ENCODE peak calls at places on chromosome 18, in five cellular contexts. R is NCI-H1092; E is OCI-LY7; N is hepatocyte; O is stimulated activated CD4-positive, alpha-beta T cell treated with anti-CD3 and anti-CD28 coated beads, Interleukin-1b, Interleukin-23, amount 100 ng/mL, for 48 hours. G is an unnamed sample.
A peak's percentile ranks its signal among the peaks of the same experiment; 100 is the strongest.

GRCh38 chr18:47901624-47902362 is 28.7 kb downstream of the SMAD2 start:
- DNase-seq in O (no peak), E (peak; percentile 53), N (no peak), R (no peak), G (no peak)

GRCh38 chr18:34458371-34458770 is 233.7 kb upstream of the NOL4 start:
- DNase-seq in E (no peak), N (no peak), O (no peak), R (no peak), G (no peak)

GRCh38 chr18:63155910-63156773 is 163.4 kb downstream of the BCL2 start:
- DNase-seq in E (no peak), R (no peak), O (no peak), N (no peak), G (no peak)

GRCh38 chr18:8882632-8883408 is 177.5 kb downstream of the MTCL1 start:
- DNase-seq in E (peak; percentile 80), R (no peak), N (no peak), O (no peak), G (no peak)

GRCh38 chr18:44564922-44565321 is 115.8 kb upstream of the SETBP1 start:
- DNase-seq in E (no peak), R (no peak), O (no peak), N (peak; percentile 7), G (no peak)

GRCh38 chr18:4093676-4094075 is 361.4 kb downstream of the DLGAP1 start:
- DNase-seq in E (no peak), R (no peak), O (no peak), N (no peak), G (no peak)

GRCh38 chr18:49274188-49274714 is 186.2 kb downstream of the DYM start:
- DNase-seq in E (no peak), O (no peak), R (no peak), N (no peak), G (no peak)

GRCh38 chr18:3441290-3441689 is 8.7 kb upstream of the TGIF1 start:
- DNase-seq in R (no peak), N (peak; percentile 35), O (no peak), E (peak; percentile 17), G (no peak)

GRCh38 chr18:46915800-46916550 is 1.3 kb downstream of the PIAS2 start:
- DNase-seq in N (no peak), O (no peak), R (no peak), E (peak; percentile 12), G (no peak)

GRCh38 chr18:69787825-69788547 is 159.7 kb downstream of the CD226 start:
- DNase-seq in O (no peak), N (no peak), E (no peak), R (no peak), G (no peak)

GRCh38 chr18:11972371-11973174 is 8.7 kb upstream of the IMPA2 start:
- DNase-seq in O (no peak), R (no peak), E (no peak), N (no peak), G (no peak)

GRCh38 chr18:59220784-59221765 is 1.1 kb downstream of the GRP start:
- DNase-seq in R (peak; percentile 24), N (no peak), O (no peak), E (no peak), G (peak; percentile 15)

GRCh38 chr18:70293166-70293565 is 4.3 kb downstream of the SOCS6 start:
- DNase-seq in N (peak; percentile 52), R (no peak), O (no peak), E (no peak), G (no peak)

GRCh38 chr18:36101943-36102342 is 27.2 kb downstream of the SLC39A6 start:
- DNase-seq in O (no peak), N (no peak), R (no peak), E (no peak), G (no peak)

GRCh38 chr18:13605901-13606300 is 120.5 kb downstream of the FAM210A start:
- DNase-seq in E (no peak), O (no peak), R (no peak), N (no peak), G (no peak)

GRCh38 chr18:35707674-35708073 is 126.1 kb downstream of the GALNT1 start:
- DNase-seq in R (no peak), N (no peak), E (no peak), O (no peak), G (no peak)

GRCh38 chr18:11908182-11909080 is at the start of gene MPPE1:
- DNase-seq in E (peak; percentile 94), N (peak; percentile 95), O (peak; percentile 85), R (peak; percentile 66), G (peak; percentile 84)

GRCh38 chr18:69897397-69898108 is 50.1 kb downstream of the CD226 start:
- DNase-seq in E (no peak), O (peak; percentile 45), N (no peak), R (no peak), G (no peak)

GRCh38 chr18:54532962-54533361 is 58.1 kb upstream of the DYNAP start:
- DNase-seq in E (peak; percentile 12), N (peak; percentile 30), R (no peak), O (no peak), G (no peak)

GRCh38 chr18:62767321-62767720 is 52.0 kb downstream of the PHLPP1 start:
- DNase-seq in N (no peak), O (no peak), E (no peak), R (no peak), G (no peak)

GRCh38 chr18:28065031-28065792 is 111.7 kb downstream of the CDH2 start:
- DNase-seq in N (peak; percentile 38), R (no peak), O (no peak), E (no peak), G (no peak)

GRCh38 chr18:21669736-21670135 is 34.8 kb downstream of the ABHD3 start:
- DNase-seq in N (no peak), E (no peak), O (no peak), R (no peak), G (no peak)

GRCh38 chr18:48607049-48607984 is 68.5 kb downstream of the CTIF start:
- DNase-seq in N (peak; percentile 46), O (no peak), R (no peak), E (no peak), G (no peak)

GRCh38 chr18:6960656-6961055 is 156.9 kb downstream of the LAMA1 start:
- DNase-seq in N (no peak), E (no peak), R (no peak), O (no peak), G (no peak)

GRCh38 chr18:47970664-47971523 is 40.4 kb upstream of the SMAD2 start:
- DNase-seq in N (no peak), E (peak; percentile 21), O (no peak), R (no peak), G (peak; percentile 17)

GRCh38 chr18:2417861-2418610 is 153.3 kb downstream of the METTL4 start:
- DNase-seq in E (no peak), O (no peak), R (no peak), N (no peak), G (no peak)

GRCh38 chr18:37590346-37590745 is 24.7 kb upstream of the CELF4 start:
- DNase-seq in E (no peak), N (no peak), O (no peak), R (no peak), G (no peak)

GRCh38 chr18:5414546-5414945 is 119.0 kb upstream of the ZBTB14 start:
- DNase-seq in R (no peak), O (no peak), N (no peak), E (no peak), G (no peak)

GRCh38 chr18:3458378-3458777 is 8.4 kb downstream of the TGIF1 start:
- DNase-seq in O (no peak), E (no peak), R (no peak), N (no peak), G (no peak)

GRCh38 chr18:31490387-31490786 is 7.6 kb upstream of the DSG2 start:
- DNase-seq in N (peak; percentile 58), R (no peak), O (no peak), E (no peak), G (no peak)

GRCh38 chr18:11981633-11982366 is 493 bp downstream of the IMPA2 start:
- DNase-seq in R (no peak), O (peak; percentile 14), E (peak; percentile 45), N (peak; percentile 46), G (no peak)

GRCh38 chr18:10197097-10197496 is 257.3 kb upstream of the APCDD1 start:
- DNase-seq in E (no peak), O (no peak), R (no peak), N (peak; percentile 40), G (no peak)

GRCh38 chr18:12862467-12862866 is 21.6 kb downstream of the PTPN2 start:
- DNase-seq in O (no peak), R (no peak), N (peak; percentile 76), E (peak; percentile 37), G (no peak)

GRCh38 chr18:6281874-6282273 is 132.8 kb downstream of the L3MBTL4 start:
- DNase-seq in R (no peak), N (peak; percentile 46), O (no peak), E (no peak), G (no peak)

GRCh38 chr18:26436176-26437031 is 111.9 kb downstream of the KCTD1 start:
- DNase-seq in N (peak; percentile 35), O (no peak), E (no peak), R (no peak), G (no peak)

G was measured in GM12892.